ENCODE peak calls at places on chromosomes 11 and 22, in seven cellular contexts. D, L, W, P, T, S and X are unnamed samples.

GRCh38 chr11:22521226-22521625 is 104.4 kb downstream of the FANCF start:
- DNase-seq in L (peak), W (peak), D (peak), T (no peak), S (no peak), P (no peak), X (no peak)

GRCh38 chr11:43632171-43632570 is 48.4 kb upstream of the HSD17B12 start:
- DNase-seq in W (no peak), S (no peak), D (no peak), T (no peak), L (peak), P (no peak), X (no peak)

GRCh38 chr11:7571640-7572000 is 57.8 kb downstream of the PPFIBP2 start:
- DNase-seq in P (no peak), S (peak), L (peak), D (no peak), W (peak), T (no peak), X (no peak)

GRCh38 chr11:64787526-64788320 is 9.4 kb upstream of the SF1 start:
- DNase-seq in L (peak), T (no peak), S (no peak), P (no peak), W (no peak), D (no peak), X (peak)

GRCh38 chr11:126702987-126703386 is 297.6 kb downstream of the KIRREL3 start:
- DNase-seq in P (no peak), D (no peak), W (no peak), L (no peak), T (no peak), S (no peak), X (no peak)

GRCh38 chr11:5596611-5597201 is at the start of gene TRIM6:
- DNase-seq in P (peak), W (no peak), T (no peak), L (peak), D (peak), S (peak), X (no peak)

GRCh38 chr11:66251811-66252210 is 16.6 kb upstream of the RAB1B start:
- DNase-seq in T (no peak), D (no peak), L (no peak), W (no peak), S (no peak), P (no peak), X (no peak)

GRCh38 chr11:116871248-116871647 is 33.8 kb upstream of the APOA1 start:
- DNase-seq in L (peak), D (no peak), T (no peak), S (no peak), W (no peak), P (no peak), X (no peak)

GRCh38 chr22:19764050-19764593 is 3.5 kb downstream of the TBX1 start:
- DNase-seq in S (no peak), T (no peak), P (no peak), D (no peak), W (no peak), L (no peak), X (no peak)

GRCh38 chr22:23892130-23892529 is 2.1 kb upstream of the MIF start:
- DNase-seq in L (no peak), P (no peak), S (no peak), W (no peak), T (no peak), D (no peak), X (no peak)

GRCh38 chr11:73983764-73984543 is 1.3 kb upstream of the UCP2 start:
- DNase-seq in P (no peak), T (no peak), S (no peak), L (no peak), D (no peak), W (no peak), X (no peak)

GRCh38 chr22:24244144-24244787 is 616 bp downstream of the GGT5 start:
- DNase-seq in D (no peak), P (no peak), S (no peak), L (peak), T (no peak), W (no peak), X (no peak)

GRCh38 chr22:27283714-27284113 is 517.8 kb downstream of the MN1 start:
- DNase-seq in T (no peak), S (no peak), P (no peak), L (no peak), W (peak), D (no peak), X (no peak)

GRCh38 chr11:105609341-105609781 is 512 bp upstream of the GRIA4 start:
- DNase-seq in T (no peak), P (no peak), S (peak), L (peak), D (no peak), W (peak), X (no peak)

GRCh38 chr11:48006301-48006992 is 26.1 kb downstream of the PTPRJ start:
- DNase-seq in S (no peak), D (peak), L (peak), T (no peak), P (no peak), W (no peak), X (no peak)

GRCh38 chr11:34960277-34960676 is 43.9 kb downstream of the PDHX start:
- DNase-seq in S (no peak), D (no peak), P (no peak), T (no peak), L (no peak), W (no peak), X (no peak)

GRCh38 chr11:30254307-30255298 is 23.8 kb downstream of the FSHB start:
- DNase-seq in S (no peak), W (no peak), D (no peak), L (peak), T (no peak), P (no peak), X (no peak)

GRCh38 chr11:10201343-10201742 is 92.7 kb downstream of the SBF2 start:
- DNase-seq in L (no peak), W (no peak), T (no peak), S (no peak), D (no peak), P (no peak), X (no peak)

GRCh38 chr11:57639321-57640067 is 10.2 kb downstream of the YPEL4 start:
- DNase-seq in T (no peak), D (no peak), P (no peak), W (no peak), L (peak), S (peak), X (no peak)

GRCh38 chr22:33051960-33052839 is 6.0 kb downstream of the SYN3 start:
- DNase-seq in D (no peak), L (no peak), T (no peak), P (no peak), S (no peak), W (no peak), X (no peak)

GRCh38 chr22:24593810-24594568 is 1.1 kb upstream of the LRRC75B start:
- DNase-seq in L (no peak), S (no peak), T (no peak), P (no peak), W (no peak), D (no peak), X (no peak)

GRCh38 chr11:102891736-102892135 is 17.0 kb upstream of the MMP12 start:
- DNase-seq in T (no peak), S (no peak), D (no peak), L (no peak), W (no peak), P (no peak), X (no peak)

GRCh38 chr11:128471138-128471661 is 116.2 kb downstream of the ETS1 start:
- DNase-seq in W (no peak), P (no peak), D (peak), T (no peak), S (no peak), L (no peak), X (peak)

GRCh38 chr11:74683279-74683871 is 47.9 kb downstream of the CHRDL2 start:
- DNase-seq in P (peak), D (no peak), T (no peak), S (no peak), W (no peak), L (no peak), X (no peak)

GRCh38 chr11:124170801-124171586 is 12.2 kb upstream of the OR10D3 start:
- DNase-seq in S (no peak), W (no peak), D (no peak), P (no peak), T (no peak), L (no peak), X (no peak)

GRCh38 chr22:29054251-29054767 is 7.3 kb downstream of the C22orf31 start:
- DNase-seq in D (no peak), T (no peak), S (no peak), L (no peak), P (no peak), W (no peak), X (no peak)

GRCh38 chr22:18104566-18104965 is 6.0 kb upstream of the TUBA8 start:
- DNase-seq in P (no peak), T (no peak), D (no peak), L (peak), S (no peak), W (no peak), X (no peak)

GRCh38 chr11:94511932-94512781 is at the start of gene C11orf97:
- DNase-seq in L (peak), W (no peak), S (peak), P (no peak), T (no peak), D (peak), X (peak)

GRCh38 chr11:42494459-42494858 is 817.3 kb upstream of the API5 start:
- DNase-seq in D (no peak), P (no peak), L (no peak), T (no peak), S (no peak), W (no peak), X (no peak)

GRCh38 chr11:12329169-12329568 is 48.2 kb upstream of the PARVA start:
- DNase-seq in T (no peak), S (no peak), L (no peak), W (no peak), D (no peak), P (no peak), X (no peak)

GRCh38 chr22:32905400-32905799 is 103.9 kb downstream of the TIMP3 start:
- DNase-seq in D (no peak), S (no peak), T (no peak), L (no peak), W (no peak), P (no peak), X (no peak)

GRCh38 chr22:39150848-39151215 is 1.6 kb downstream of the CBX7 start:
- DNase-seq in D (no peak), T (no peak), P (no peak), L (no peak), S (no peak), W (no peak), X (no peak)

GRCh38 chr11:120854988-120855387 is 168.9 kb upstream of the TBCEL start:
- DNase-seq in W (no peak), P (no peak), S (no peak), D (no peak), L (no peak), T (no peak), X (no peak)

GRCh38 chr11:96098511-96099241 is 174.8 kb upstream of the MTMR2 start:
- DNase-seq in L (peak), W (no peak), T (no peak), D (no peak), S (no peak), P (no peak), X (no peak)

GRCh38 chr11:96122601-96123044 is 198.7 kb upstream of the MTMR2 start:
- DNase-seq in T (no peak), W (no peak), D (no peak), S (no peak), P (no peak), L (peak), X (no peak)

GRCh38 chr11:13287681-13288080 is 10.1 kb downstream of the BMAL1 start:
- DNase-seq in T (no peak), P (no peak), W (no peak), S (no peak), L (no peak), D (no peak), X (no peak)

GRCh38 chr22:47601666-47602065 is 839.2 kb downstream of the TBC1D22A start:
- DNase-seq in L (no peak), D (no peak), T (no peak), W (no peak), P (no peak), S (peak), X (no peak)

GRCh38 chr11:89436071-89436470 is 55.1 kb downstream of the NOX4 start:
- DNase-seq in L (peak), P (no peak), W (no peak), D (no peak), S (no peak), T (no peak), X (no peak)

GRCh38 chr11:89441606-89442005 is 49.6 kb downstream of the NOX4 start:
- DNase-seq in S (no peak), W (no peak), L (no peak), P (no peak), D (no peak), T (no peak), X (no peak)

GRCh38 chr11:89433278-89433677 is 57.9 kb downstream of the NOX4 start:
- DNase-seq in W (no peak), P (no peak), T (no peak), D (no peak), L (no peak), S (no peak), X (no peak)

GRCh38 chr11:89442801-89443200 is 48.4 kb downstream of the NOX4 start:
- DNase-seq in D (no peak), S (no peak), L (no peak), W (no peak), T (no peak), P (no peak), X (no peak)

GRCh38 chr11:89437317-89437716 is 53.9 kb downstream of the NOX4 start:
- DNase-seq in D (no peak), L (no peak), S (no peak), P (no peak), W (no peak), T (no peak), X (no peak)
- TF ChIP-seq CTCF in D (no peak), L (no peak), S (no peak), P (no peak), W (peak), T (no peak), X (no peak)

DNA sequence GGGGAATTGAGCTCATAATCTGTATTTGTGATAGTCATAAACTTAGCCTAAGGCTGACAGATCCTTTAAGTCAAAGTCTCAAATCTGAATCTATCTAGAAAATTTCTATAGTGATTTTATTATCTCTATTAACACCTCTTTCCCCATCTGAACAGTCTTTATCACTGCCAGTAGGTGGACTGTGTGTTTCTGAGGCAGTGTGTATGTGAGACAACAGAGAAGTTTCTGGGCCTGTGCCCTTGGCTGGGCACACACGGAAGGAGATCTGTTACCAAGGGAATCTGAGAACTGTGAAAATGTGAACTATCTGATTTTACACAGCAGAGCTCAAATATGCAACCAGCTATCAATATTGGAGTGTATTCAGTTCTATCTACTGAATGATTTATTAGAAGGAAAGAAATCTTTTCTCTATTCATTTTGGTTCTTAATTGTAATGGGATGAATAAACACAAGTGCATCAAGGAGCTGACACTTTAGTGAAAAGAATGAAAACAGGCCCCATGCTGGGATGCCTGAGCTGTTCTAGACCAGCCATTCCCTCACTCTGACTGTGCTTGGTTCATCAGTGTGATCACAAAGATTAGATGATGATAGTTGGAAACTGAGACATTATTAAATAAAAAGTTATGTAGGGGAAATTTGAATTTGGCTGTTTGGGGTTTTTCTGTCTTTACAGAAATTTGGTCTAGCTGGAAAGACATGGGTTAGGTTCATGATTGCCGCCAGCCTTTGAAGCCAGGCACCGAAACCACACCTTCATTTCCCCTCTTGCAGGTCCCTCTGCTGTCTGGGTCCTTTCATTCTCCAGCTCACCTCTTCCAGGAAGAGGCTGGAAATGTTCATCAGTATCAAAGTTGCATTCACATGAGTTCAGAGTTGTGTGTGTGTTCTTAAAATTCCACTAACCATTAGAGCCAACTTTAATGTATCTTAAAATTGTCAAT is 68.1 kb downstream of the LIF start:
- DNase-seq in L (peak), S (no peak), W (peak), D (no peak), T (no peak), P (no peak), X (no peak)
- TF ChIP-seq CTCF in L (peak), S (no peak), W (peak), D (no peak), T (no peak), P (no peak), X (no peak)

DNA sequence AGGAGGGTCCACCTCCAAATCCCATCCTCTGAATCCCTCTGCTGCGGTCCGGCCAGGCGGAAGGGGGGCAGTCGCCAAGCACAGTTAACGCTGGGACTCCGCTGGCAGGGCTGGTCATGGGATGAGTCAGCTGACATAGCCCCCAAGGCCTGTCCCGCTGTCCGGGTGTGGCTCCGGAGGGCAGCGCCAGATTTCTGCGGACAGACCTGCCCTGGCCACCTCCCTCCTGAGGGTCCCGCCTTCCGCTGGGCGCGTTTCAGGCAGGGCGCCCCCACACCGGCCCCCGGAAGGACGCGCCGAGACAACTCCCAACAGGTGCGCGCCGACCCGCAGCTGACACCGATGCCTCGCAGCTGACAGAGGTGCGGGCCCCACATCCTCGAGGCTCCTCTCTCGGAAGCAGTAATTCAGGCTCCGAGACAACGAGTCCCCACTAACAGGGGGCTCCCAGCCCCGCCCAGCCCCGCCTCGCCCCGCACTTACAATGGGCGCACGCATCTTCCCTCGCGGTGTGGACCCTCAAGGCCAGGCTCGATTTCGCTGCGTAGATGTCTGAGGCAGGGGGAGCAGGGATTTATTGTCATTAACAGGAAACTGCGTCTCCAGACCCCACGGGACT is 607 bp downstream of the PLAAT3 start:
- DNase-seq in T (no peak), S (peak), P (peak), L (peak), W (no peak), D (peak), X (no peak)
- TF ChIP-seq CTCF in T (no peak), S (no peak), P (no peak), L (no peak), W (no peak), D (no peak), X (no peak)

GRCh38 chr11:72821920-72822799 is 7.9 kb downstream of the ATG16L2 start:
- DNase-seq in S (peak), W (peak), D (peak), P (peak), T (peak), L (peak), X (peak)
- TF ChIP-seq CTCF in S (peak), W (no peak), D (no peak), P (peak), T (peak), L (no peak), X (no peak)

GRCh38 chr11:17767914-17768313 is 33.3 kb downstream of the KCNC1 start:
- DNase-seq in S (no peak), T (no peak), D (no peak), W (no peak), P (no peak), L (no peak), X (no peak)

GRCh38 chr11:17767301-17767885 is 32.8 kb downstream of the KCNC1 start:
- DNase-seq in P (no peak), L (no peak), W (no peak), T (no peak), D (no peak), S (no peak), X (no peak)

GRCh38 chr11:17768547-17768946 is 34.0 kb downstream of the KCNC1 start:
- DNase-seq in S (no peak), L (no peak), D (no peak), T (no peak), P (no peak), W (no peak), X (no peak)

GRCh38 chr11:17765381-17766359 is 31.1 kb downstream of the KCNC1 start:
- DNase-seq in D (no peak), L (no peak), T (no peak), W (no peak), P (no peak), S (no peak), X (no peak)

DNA sequence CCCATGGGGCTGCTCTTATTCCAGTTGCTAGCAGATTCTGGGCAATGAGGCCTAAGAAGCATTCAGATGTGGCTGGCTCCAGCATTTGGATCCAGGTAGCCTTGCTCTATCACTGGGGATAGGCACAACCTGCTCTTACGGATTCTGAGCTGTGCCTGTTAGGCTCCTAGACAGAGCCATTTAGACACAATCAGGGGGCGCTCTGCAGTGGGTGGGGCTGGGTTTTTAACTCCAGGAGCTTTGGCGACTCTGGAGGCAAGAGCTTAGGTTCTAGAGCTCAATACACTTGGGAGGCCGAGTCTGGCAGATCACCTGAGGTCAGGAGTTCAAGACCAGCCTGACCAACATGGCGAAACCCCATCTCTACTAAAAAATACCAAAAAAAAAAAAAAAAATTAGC is 32.0 kb downstream of the KCNC1 start:
- DNase-seq in L (no peak), P (no peak), W (peak), S (no peak), D (no peak), T (no peak), X (no peak)
- TF ChIP-seq CTCF in L (no peak), P (no peak), W (peak), S (no peak), D (peak), T (no peak), X (no peak)

GRCh38 chr22:42114721-42115120 is 15.9 kb downstream of the CYP2D6 start:
- DNase-seq in L (no peak), S (no peak), T (no peak), W (peak), D (no peak), P (no peak), X (no peak)
- TF ChIP-seq CTCF in L (peak), S (no peak), T (peak), W (peak), D (peak), P (no peak), X (no peak)